ENCODE peak calls at places on chromosomes 11 and 22, in six cellular contexts. V is HCT116, N is suprapubic skin, U is SK-N-MC, H is H1, T is sigmoid colon. L is an unnamed sample.

GRCh38 chr22:21587803-21588611 is 20.5 kb downstream of the UBE2L3 start:
- DNase-seq in U (no peak), T (no peak), N (no peak), H (no peak), V (no peak), L (no peak)

GRCh38 chr11:67370351-67371076 is 2.9 kb downstream of the CLCF1 start:
- DNase-seq in N (no peak), H (no peak), V (no peak), U (no peak), T (peak), L (no peak)

GRCh38 chr11:84608788-84609309 is 1018.3 kb downstream of the DLG2 start:
- DNase-seq in V (no peak), T (no peak), N (no peak), U (no peak), H (no peak), L (no peak)

GRCh38 chr11:14150878-14151277 is 188.4 kb downstream of the SPON1 start:
- DNase-seq in H (no peak), T (no peak), V (no peak), N (no peak), U (no peak), L (no peak)

GRCh38 chr11:106379265-106379664 is 301.8 kb downstream of the AASDHPPT start:
- DNase-seq in T (no peak), N (no peak), H (no peak), V (no peak), U (no peak), L (no peak)

GRCh38 chr11:73366953-73367352 is 9.2 kb upstream of the RELT start:
- DNase-seq in H (no peak), V (no peak), U (no peak), N (no peak), T (no peak), L (no peak)

GRCh38 chr11:110366234-110366633 is 63.5 kb upstream of the FDX1 start:
- DNase-seq in U (no peak), V (no peak), T (no peak), H (no peak), N (no peak), L (no peak)

GRCh38 chr11:73453562-73453961 is 77.4 kb downstream of the RELT start:
- DNase-seq in V (no peak), T (no peak), N (no peak), U (no peak), H (no peak), L (no peak)

GRCh38 chr11:80937831-80938230 is 1497.0 kb upstream of the TENM4 start:
- DNase-seq in U (no peak), V (no peak), N (no peak), T (no peak), H (no peak), L (no peak)

GRCh38 chr11:66951927-66952337 is 6.3 kb downstream of the PC start:
- DNase-seq in H (no peak), T (no peak), N (no peak), V (no peak), U (no peak), L (no peak)

GRCh38 chr11:114616516-114616915 is 20.9 kb upstream of the NXPE4 start:
- DNase-seq in H (no peak), T (no peak), V (no peak), U (no peak), N (no peak), L (peak)

GRCh38 chr11:118917488-118918127 is 8.1 kb downstream of the BCL9L start:
- DNase-seq in T (peak), U (no peak), V (no peak), H (no peak), N (no peak), L (no peak)

GRCh38 chr22:28917747-28918543 is 34.6 kb downstream of the ZNRF3 start:
- DNase-seq in H (no peak), T (peak), U (no peak), N (no peak), V (peak), L (no peak)

GRCh38 chr11:64152841-64153691 is 12.8 kb downstream of the MACROD1 start:
- DNase-seq in V (no peak), T (peak), N (no peak), U (no peak), H (no peak), L (no peak)

GRCh38 chr11:32434387-32435151 is 770 bp downstream of the WT1 start:
- DNase-seq in H (no peak), V (no peak), T (no peak), U (no peak), N (no peak), L (no peak)

GRCh38 chr11:61516675-61517516 is 8.3 kb downstream of the LRRC10B start:
- DNase-seq in V (no peak), N (no peak), T (no peak), H (no peak), U (no peak), L (no peak)

GRCh38 chr11:84663731-84664130 is 963.4 kb downstream of the DLG2 start:
- DNase-seq in N (no peak), V (no peak), H (no peak), U (no peak), T (no peak), L (no peak)

GRCh38 chr11:118010738-118011461 is 24.7 kb downstream of the IL10RA start:
- DNase-seq in N (peak), V (no peak), T (peak), U (no peak), H (no peak), L (peak)

GRCh38 chr22:29726104-29726503 is 6.3 kb downstream of the CABP7 start:
- DNase-seq in N (no peak), T (peak), H (no peak), V (no peak), U (no peak), L (no peak)

GRCh38 chr11:111449158-111449557 is 63.0 kb downstream of the BTG4 start:
- DNase-seq in H (no peak), V (no peak), T (no peak), N (peak), U (no peak), L (no peak)

GRCh38 chr11:67345247-67345948 is 7.9 kb downstream of the POLD4 start:
- DNase-seq in T (no peak), N (no peak), H (no peak), U (no peak), V (no peak), L (no peak)

GRCh38 chr22:44088976-44089570 is 65.0 kb downstream of the PARVB start:
- DNase-seq in V (no peak), T (peak), N (no peak), H (no peak), U (no peak), L (no peak)
- TF ChIP-seq POLR2AphosphoS5 in V (no peak), T (peak), N (no peak), H (no peak), U (no peak), L (no peak)

GRCh38 chr11:121417607-121418006 is 34.5 kb upstream of the SORL1 start:
- DNase-seq in N (no peak), T (no peak), V (no peak), H (no peak), U (no peak), L (no peak)

GRCh38 chr11:121414141-121414918 is 37.8 kb upstream of the SORL1 start:
- DNase-seq in T (no peak), V (no peak), U (no peak), N (no peak), H (no peak), L (no peak)

GRCh38 chr11:121415861-121416260 is 36.3 kb upstream of the SORL1 start:
- DNase-seq in V (no peak), H (no peak), T (no peak), U (no peak), N (no peak), L (no peak)

GRCh38 chr11:121418625-121419114 is 33.4 kb upstream of the SORL1 start:
- DNase-seq in H (no peak), T (no peak), N (no peak), V (no peak), U (no peak), L (no peak)

GRCh38 chr11:121416909-121417567 is 35.1 kb upstream of the SORL1 start:
- DNase-seq in V (no peak), U (no peak), H (no peak), N (peak), T (peak), L (no peak)
- TF ChIP-seq POLR2AphosphoS5 in V (no peak), U (no peak), H (no peak), N (no peak), T (no peak), L (no peak)

GRCh38 chr22:24232725-24233124 is 12.2 kb downstream of the GGT5 start:
- DNase-seq in V (no peak), N (no peak), H (no peak), U (no peak), T (no peak), L (no peak)
- TF ChIP-seq POLR2AphosphoS5 in V (no peak), N (no peak), H (no peak), U (no peak), T (no peak), L (no peak)

GRCh38 chr11:121996574-121996973 is 119.4 kb downstream of the BLID start:
- DNase-seq in U (no peak), T (no peak), H (no peak), V (no peak), N (no peak), L (no peak)
- TF ChIP-seq POLR2AphosphoS5 in U (no peak), T (no peak), H (no peak), V (no peak), N (no peak), L (no peak)

L was measured in vagina.